ENCODE peak calls at places on chromosomes 12 and 14, in six cellular contexts. P is GM23338, O is Karpas-422, C is IMR-90, B is neuronal stem cell, R is hepatocyte. H is an unnamed sample. For H3K4me1, the result is how much of the 10 kb centered on the place peaks cover.

GRCh38 chr12:95601626-95602025 is 50.4 kb upstream of the USP44 start:
- DNase-seq in B (no peak), O (no peak), C (peak), P (no peak), R (no peak), H (no peak)

GRCh38 chr12:109621271-109621671 is 47.7 kb downstream of the MVK start:
- DNase-seq in P (no peak), C (no peak), O (no peak), B (no peak), R (no peak), H (no peak)

GRCh38 chr14:58280954-58281787 is 17.2 kb upstream of the ARID4A start:
- DNase-seq in C (peak), O (no peak), P (no peak), B (no peak), R (peak), H (peak)

GRCh38 chr12:89650239-89650638 is 58.4 kb downstream of the ATP2B1 start:
- DNase-seq in B (no peak), O (no peak), R (no peak), P (no peak), C (peak), H (no peak)

GRCh38 chr14:38971258-38971921 is 131.6 kb downstream of the SEC23A start:
- DNase-seq in O (no peak), B (no peak), P (peak), C (no peak), R (no peak), H (no peak)

GRCh38 chr14:49641697-49642129 is 6.7 kb upstream of the DNAAF2 start:
- DNase-seq in C (peak), R (peak), O (no peak), P (peak), B (no peak), H (no peak)

GRCh38 chr14:74459289-74459946 is 33.4 kb upstream of the SYNDIG1L start:
- DNase-seq in P (peak), B (peak), C (peak), R (peak), O (peak), H (peak)

GRCh38 chr12:49902399-49903350 is 1.0 kb downstream of the FAIM2 start:
- DNase-seq in B (peak), R (no peak), C (no peak), P (peak), O (peak), H (no peak)

GRCh38 chr12:115619061-115619460 is 658.4 kb downstream of the MED13L start:
- DNase-seq in B (no peak), C (no peak), P (no peak), O (no peak), R (no peak), H (no peak)

GRCh38 chr12:68374315-68374982 is 42.3 kb upstream of the MDM1 start:
- DNase-seq in C (no peak), P (no peak), B (no peak), O (no peak), R (no peak), H (no peak)

GRCh38 chr12:4379410-4379809 is at the start of gene FGF23:
- DNase-seq in O (no peak), B (peak), R (peak), C (peak), P (peak), H (no peak)

GRCh38 chr14:76919431-76919810 is 93.2 kb downstream of the LRRC74A start:
- DNase-seq in C (no peak), P (no peak), O (peak), B (no peak), R (no peak), H (no peak)

GRCh38 chr14:66434464-66434863 is 51.7 kb upstream of the CCDC196 start:
- DNase-seq in P (no peak), B (no peak), C (no peak), O (no peak), R (no peak), H (no peak)

GRCh38 chr12:65720739-65721138 is 103.5 kb upstream of the HMGA2 start:
- DNase-seq in R (no peak), C (no peak), P (no peak), O (no peak), B (no peak), H (no peak)

GRCh38 chr14:35349496-35349895 is 55.1 kb downstream of the NFKBIA start:
- DNase-seq in C (no peak), O (no peak), B (no peak), R (no peak), P (no peak), H (no peak)

GRCh38 chr14:74501135-74501614 is 7.6 kb downstream of the ISCA2 start:
- DNase-seq in P (peak), R (peak), O (peak), B (peak), C (peak), H (peak)

GRCh38 chr14:59126714-59127436 is 61.6 kb upstream of the DAAM1 start:
- DNase-seq in B (peak), P (peak), R (peak), O (peak), C (peak), H (peak)

GRCh38 chr14:64126548-64126947 is 167.6 kb downstream of the ESR2 start:
- DNase-seq in O (no peak), P (no peak), C (no peak), R (no peak), B (no peak), H (no peak)

GRCh38 chr12:59716049-59716448 is 120.2 kb downstream of the SLC16A7 start:
- DNase-seq in R (no peak), P (no peak), C (peak), B (no peak), O (no peak), H (no peak)

GRCh38 chr14:61176686-61177085 is 104.5 kb downstream of the TMEM30B start:
- DNase-seq in R (no peak), P (no peak), O (no peak), C (no peak), B (no peak), H (no peak)

GRCh38 chr12:48972213-48973021 is 882 bp upstream of the WNT10B start:
- DNase-seq in R (no peak), O (no peak), B (no peak), P (peak), C (peak), H (no peak)

GRCh38 chr14:61184117-61184516 is 97.0 kb downstream of the TMEM30B start:
- DNase-seq in C (peak), B (no peak), O (no peak), P (no peak), R (no peak), H (no peak)

GRCh38 chr12:75065482-75065881 is 144.2 kb downstream of the KCNC2 start:
- DNase-seq in B (no peak), P (no peak), O (no peak), C (no peak), R (no peak), H (no peak)

GRCh38 chr14:97219356-97220017 is 422.3 kb downstream of the VRK1 start:
- DNase-seq in B (no peak), R (no peak), C (no peak), O (no peak), P (peak), H (no peak)

GRCh38 chr14:103143535-103143934 is 20.3 kb downstream of the TNFAIP2 start:
- DNase-seq in P (no peak), C (peak), B (no peak), R (no peak), O (no peak), H (peak)

GRCh38 chr12:124856132-124856841 is 7.4 kb downstream of the SCARB1 start:
- DNase-seq in B (no peak), R (no peak), C (no peak), O (no peak), P (peak), H (no peak)

GRCh38 chr14:43901950-43902349 is 605.1 kb downstream of the FSCB start:
- DNase-seq in O (no peak), C (no peak), P (no peak), B (no peak), R (no peak), H (no peak)

GRCh38 chr14:59032821-59033220 is 155.6 kb upstream of the DAAM1 start:
- DNase-seq in R (no peak), P (no peak), O (no peak), C (no peak), B (no peak), H (no peak)

GRCh38 chr12:93098077-93098476 is 169.0 kb upstream of the EEA1 start:
- DNase-seq in P (peak), O (peak), C (peak), R (peak), B (peak), H (no peak)

GRCh38 chr12:49562233-49562632 is 5.7 kb downstream of the MCRS1 start:
- DNase-seq in C (no peak), B (no peak), P (no peak), R (no peak), O (no peak), H (no peak)

GRCh38 chr14:21244546-21244945 is 24.7 kb downstream of the HNRNPC start:
- DNase-seq in O (no peak), B (no peak), C (no peak), P (no peak), R (no peak), H (no peak)

GRCh38 chr12:57001448-57001906 is 4.9 kb downstream of the ZBTB39 start:
- DNase-seq in R (peak), B (peak), C (peak), O (peak), P (peak), H (peak)

GRCh38 chr14:30267141-30267540 is 291.8 kb upstream of the G2E3 start:
- DNase-seq in O (no peak), P (no peak), B (no peak), C (peak), R (no peak), H (no peak)

GRCh38 chr14:66752109-66752508 is 244.2 kb downstream of the GPHN start:
- DNase-seq in O (no peak), P (no peak), B (no peak), C (no peak), R (no peak), H (no peak)

GRCh38 chr14:74257078-74257987 is 18.1 kb downstream of the VSX2 start:
- DNase-seq in B (no peak), R (peak), C (peak), P (peak), O (peak), H (peak)

GRCh38 chr12:50572275-50572674 is 67.5 kb downstream of the DIP2B start:
- DNase-seq in C (peak), R (peak), P (peak), B (no peak), O (peak), H (no peak)

GRCh38 chr12:110245278-110245868 is 35.7 kb upstream of the ATP2A2 start:
- DNase-seq in B (no peak), O (peak), R (no peak), P (peak), C (no peak), H (no peak)

GRCh38 chr12:76571256-76571655 is 11.7 kb upstream of the OSBPL8 start:
- DNase-seq in O (no peak), P (no peak), C (peak), B (no peak), R (no peak), H (no peak)

GRCh38 chr12:19298837-19299605 is 140.3 kb upstream of the AEBP2 start:
- DNase-seq in O (no peak), C (no peak), B (no peak), P (no peak), R (no peak), H (no peak)

DNA sequence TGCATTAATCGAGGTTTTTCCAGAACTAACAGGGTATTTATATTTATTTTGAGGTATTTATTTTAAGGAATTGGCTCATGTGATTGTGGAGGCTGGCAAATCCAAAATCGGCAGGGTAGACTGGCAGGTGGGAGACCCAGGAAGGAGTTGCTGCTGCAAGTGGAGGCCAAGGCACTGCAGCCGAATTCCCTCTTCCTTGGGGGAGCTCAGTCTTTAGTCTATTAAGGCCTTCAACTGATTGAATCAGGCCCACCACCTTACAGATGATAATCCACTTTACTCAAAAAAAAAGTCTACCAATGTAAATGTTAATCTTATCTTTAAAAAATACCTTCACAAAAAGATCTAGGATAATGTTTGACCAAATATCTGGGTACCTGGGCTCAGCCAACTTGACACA is 1.2 kb upstream of the OAS2 start:
- DNase-seq in R (no peak), C (no peak), B (no peak), O (no peak), P (no peak), H (no peak)
- H3K4me2 ChIP-seq in R (no peak), C (no peak), B (no peak), O (no peak), P (no peak), H (no peak)

GRCh38 chr14:104680056-104680805 is 9.2 kb upstream of the INF2 start:
- DNase-seq in R (peak), O (no peak), P (no peak), B (no peak), C (peak), H (peak)
- H3K4me1 ChIP-seq in R (half or more), O (under half), P (half or more), B (half or more), C (under half), H (half or more)

DNA sequence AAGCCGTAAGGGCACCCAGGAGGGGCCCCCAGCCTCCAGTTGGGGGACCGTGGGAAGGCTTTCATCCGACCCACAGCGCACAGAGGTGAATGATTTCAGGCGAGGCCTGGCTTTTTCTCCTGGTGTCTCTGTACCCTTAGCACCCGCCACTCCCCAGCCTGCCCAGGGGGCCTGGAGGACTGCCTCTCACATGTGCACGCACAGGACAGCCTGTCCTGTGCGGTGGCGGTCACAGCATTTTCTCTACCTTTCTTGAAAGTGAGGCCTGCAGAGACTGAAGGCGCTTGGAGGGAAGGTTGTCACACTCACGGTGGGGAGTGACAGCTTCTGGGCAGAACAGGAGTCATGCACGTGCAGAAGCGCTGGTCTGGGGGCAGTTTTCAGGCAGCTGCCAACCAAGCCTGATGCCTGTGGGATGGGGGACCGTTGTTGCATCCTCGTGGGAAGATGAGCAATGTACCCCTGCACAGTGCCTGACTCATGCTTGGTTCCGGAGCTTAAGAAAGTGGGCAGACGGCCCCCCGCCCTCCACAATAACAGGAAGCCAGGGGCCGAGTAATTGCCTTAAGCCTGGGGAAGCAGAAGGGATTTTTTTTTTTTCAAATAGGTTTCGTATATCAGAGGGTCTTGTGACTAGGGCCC is 148.1 kb downstream of the TSPAN9 start:
- DNase-seq in C (peak), B (no peak), P (no peak), R (no peak), O (no peak), H (no peak)
- H3K4me2 ChIP-seq in C (no peak), B (no peak), P (no peak), R (no peak), O (no peak), H (no peak)

GRCh38 chr14:100144996-100145646 is 14.3 kb downstream of the DEGS2 start:
- DNase-seq in B (no peak), P (no peak), O (no peak), R (peak), C (no peak), H (no peak)
- H3K4me1 ChIP-seq in B (under half), P (under half), O (under half), R (half or more), C (under half), H (under half)

DNA sequence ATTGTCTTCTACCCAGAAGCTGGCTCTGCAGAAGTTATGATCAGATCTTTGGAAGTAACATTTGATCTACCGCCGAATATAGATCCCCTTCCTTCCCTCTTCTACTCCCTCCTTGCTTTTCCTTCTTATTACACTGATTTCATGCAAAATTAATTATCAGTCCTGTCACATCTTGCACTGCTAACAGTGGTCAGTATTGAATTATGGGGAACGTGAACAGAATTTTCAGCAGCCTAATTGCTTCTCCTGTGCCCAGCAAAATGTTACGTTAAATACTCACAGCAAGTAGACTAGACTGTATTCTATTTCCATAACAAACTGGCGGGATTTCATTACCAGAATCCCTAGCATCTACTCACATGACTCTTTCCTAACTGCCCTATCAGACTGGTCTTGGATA is 596.9 kb downstream of the DIO2 start:
- DNase-seq in C (no peak), B (no peak), R (no peak), P (no peak), O (no peak), H (no peak)
- H3K4me2 ChIP-seq in C (no peak), B (no peak), R (no peak), P (no peak), O (no peak), H (no peak)

GRCh38 chr12:51866324-51866723 is 17.8 kb upstream of the FIGNL2 start:
- DNase-seq in C (no peak), P (no peak), O (no peak), R (no peak), B (no peak), H (no peak)
- H3K4me1 ChIP-seq in C (under half), P (half or more), O (under half), R (under half), B (half or more), H (under half)

DNA sequence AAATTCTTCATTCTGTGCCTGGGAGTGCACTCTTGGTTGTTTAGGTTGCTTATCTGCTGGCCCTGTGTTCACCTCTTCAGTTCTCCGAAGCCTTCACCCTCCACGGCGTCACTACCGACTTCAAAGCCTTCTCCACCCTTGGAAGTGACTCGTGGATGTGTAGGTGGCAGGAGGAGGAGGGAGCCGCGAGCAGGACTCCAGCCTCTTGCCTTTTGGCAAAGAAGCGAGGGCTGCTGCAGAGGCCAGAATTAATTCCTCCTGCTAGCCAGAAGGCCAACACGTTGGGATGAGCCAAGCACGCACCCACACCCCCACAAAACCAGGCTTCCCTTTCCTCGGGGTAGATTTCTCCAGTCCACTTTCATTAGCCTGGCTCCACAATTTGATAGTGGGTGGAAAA is 86.5 kb downstream of the TBX5 start:
- DNase-seq in O (no peak), B (no peak), P (no peak), R (no peak), C (peak), H (no peak)
- H3K4me2 ChIP-seq in O (no peak), B (no peak), P (no peak), R (no peak), C (no peak), H (no peak)

DNA sequence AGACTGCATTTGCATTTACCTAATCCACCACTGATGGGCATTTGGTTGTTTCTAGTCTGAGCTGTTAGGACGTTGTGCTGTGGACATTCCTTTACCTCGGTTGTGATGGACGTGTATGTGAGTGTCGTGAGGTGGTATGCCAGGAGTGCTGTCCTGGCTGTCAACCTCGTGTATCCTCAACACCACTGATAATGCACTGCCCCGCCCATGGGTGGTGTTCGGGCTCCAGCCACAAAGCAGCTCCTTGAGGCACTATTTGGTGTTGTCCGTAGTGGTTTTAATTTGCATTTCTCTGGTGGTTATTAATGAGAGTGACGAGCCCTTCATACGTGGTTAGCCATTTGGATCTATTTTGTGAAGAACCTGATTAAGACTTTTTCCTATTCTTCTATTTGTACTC is 87.6 kb downstream of the PPP2R5C start:
- DNase-seq in B (no peak), O (peak), R (no peak), P (no peak), C (no peak), H (no peak)
- H3K4me1 ChIP-seq in B (under half), O (half or more), R (under half), P (under half), C (under half), H (under half)

DNA sequence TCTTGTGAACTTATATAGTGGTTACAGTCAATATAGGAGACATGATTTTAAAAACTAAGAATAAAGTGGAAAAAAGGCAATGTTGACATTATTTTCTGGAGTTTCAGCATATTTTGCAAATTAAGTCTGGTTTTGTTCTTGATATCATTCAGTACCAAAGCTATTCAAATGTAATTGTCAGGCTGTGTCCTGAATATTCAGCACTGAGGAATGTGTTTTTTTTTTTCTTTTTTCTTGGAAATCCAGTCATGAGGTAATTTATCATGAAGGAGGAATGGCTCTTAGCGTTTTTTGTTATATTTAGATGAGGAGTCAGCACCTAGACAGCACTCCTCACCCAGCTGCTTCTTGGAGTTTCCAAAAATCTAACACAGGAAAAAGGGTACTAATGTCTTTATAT is 225.5 kb downstream of the CCDC91 start:
- DNase-seq in B (no peak), O (no peak), R (no peak), C (peak), P (peak), H (peak)
- H3K4me2 ChIP-seq in B (no peak), O (no peak), R (no peak), C (no peak), P (peak), H (no peak)

H was measured in A549.